ENCODE peak calls at places on chromosomes 3 and 15, in eight cellular contexts. Q is germinal center; J is CD8-positive, alpha-beta T cell; A is H7; E is foreskin fibroblast; T is left ventricle myocardium inferior; L is glutamatergic neuron; V is GM19239. F is an unnamed sample.

GRCh38 chr3:24161841-24162240 is 216.8 kb downstream of the NR1D2 start:
- DNase-seq in Q (no peak), J (no peak), E (no peak), L (no peak), A (peak), V (no peak), T (no peak), F (no peak)

GRCh38 chr3:181278468-181279238 is 289.1 kb upstream of the DNAJC19 start:
- DNase-seq in V (no peak), Q (peak), J (no peak), E (no peak), L (no peak), A (peak), T (no peak), F (no peak)

GRCh38 chr15:52183562-52184173 is 7.5 kb downstream of the GNB5 start:
- DNase-seq in V (no peak), E (peak), J (no peak), L (peak), A (peak), Q (peak), T (no peak), F (no peak)

GRCh38 chr15:76239786-76240185 is 71.5 kb downstream of the ETFA start:
- DNase-seq in V (no peak), T (no peak), J (no peak), E (peak), L (no peak), Q (no peak), A (no peak), F (no peak)

GRCh38 chr3:177169936-177170722 is 27.2 kb downstream of the TBL1XR1 start:
- DNase-seq in T (no peak), L (no peak), J (no peak), V (no peak), Q (no peak), A (no peak), E (no peak), F (no peak)

GRCh38 chr3:53804697-53805462 is 41.3 kb downstream of the CHDH start:
- DNase-seq in J (no peak), T (no peak), Q (no peak), V (no peak), L (no peak), E (peak), A (no peak), F (no peak)

GRCh38 chr15:31403606-31404005 is 77.0 kb downstream of the KLF13 start:
- DNase-seq in J (no peak), A (no peak), V (no peak), L (no peak), Q (no peak), T (no peak), E (no peak), F (no peak)

GRCh38 chr15:59437473-59437776 is 561 bp upstream of the FAM81A start:
- DNase-seq in A (peak), J (no peak), E (no peak), L (no peak), V (no peak), Q (no peak), T (no peak), F (no peak)

GRCh38 chr3:65033577-65033976 is 345.8 kb upstream of the ADAMTS9 start:
- DNase-seq in Q (no peak), L (no peak), T (no peak), V (no peak), A (no peak), E (peak), J (no peak), F (no peak)

GRCh38 chr3:158722108-158722507 is 10.1 kb downstream of the RARRES1 start:
- DNase-seq in A (no peak), E (no peak), T (no peak), V (no peak), L (no peak), Q (no peak), J (no peak), F (no peak)

GRCh38 chr3:187954486-187955075 is 199.4 kb upstream of the LPP start:
- DNase-seq in A (no peak), T (no peak), J (no peak), Q (no peak), L (no peak), V (no peak), E (peak), F (no peak)

F was measured in effector CD4-positive, alpha-beta T cell.